ENCODE peak calls at places on chromosomes 7 and 10, in nine cellular contexts. X, N, F, K, V, J, H, M and B are unnamed samples. For H3K4me1, the result is how much of the 10 kb centered on the place peaks cover.

GRCh38 chr7:28410628-28411578 is 1.4 kb upstream of the CREB5 start:
- DNase-seq in X (peak), N (peak), F (peak), K (no peak), V (peak), J (peak), H (peak), M (no peak), B (no peak)

GRCh38 chr7:47435889-47436312 is 146.0 kb downstream of the TNS3 start:
- DNase-seq in X (peak), N (peak), F (peak), K (no peak), V (no peak), J (no peak), H (peak), M (no peak), B (no peak)

GRCh38 chr7:79570904-79571303 is 117.4 kb upstream of the MAGI2 start:
- DNase-seq in X (no peak), N (no peak), F (no peak), K (no peak), V (no peak), J (no peak), H (no peak), M (no peak), B (no peak)

GRCh38 chr10:77643795-77644468 is 6.3 kb upstream of the KCNMA1 start:
- DNase-seq in X (no peak), N (peak), F (peak), K (no peak), V (peak), J (peak), H (peak), M (no peak), B (no peak)

GRCh38 chr7:103687981-103688380 is 242.0 kb upstream of the SLC26A5 start:
- DNase-seq in X (no peak), N (no peak), F (no peak), K (no peak), V (no peak), J (no peak), H (no peak), M (no peak), B (no peak)

GRCh38 chr10:118471863-118472262 is 123.6 kb downstream of the PRLHR start:
- DNase-seq in X (no peak), N (no peak), F (no peak), K (no peak), V (no peak), J (no peak), H (peak), M (no peak), B (no peak)

GRCh38 chr7:24714676-24715010 is 42.6 kb downstream of the GSDME start:
- DNase-seq in X (no peak), N (no peak), F (no peak), K (no peak), V (no peak), J (no peak), H (no peak), M (no peak), B (no peak)

GRCh38 chr7:16028103-16028502 is 341.6 kb upstream of the MEOX2 start:
- DNase-seq in X (no peak), N (no peak), F (no peak), K (no peak), V (no peak), J (no peak), H (peak), M (no peak), B (no peak)

GRCh38 chr7:107180378-107180777 is 11.6 kb downstream of the HBP1 start:
- DNase-seq in X (no peak), N (peak), F (peak), K (no peak), V (no peak), J (peak), H (peak), M (no peak), B (no peak)

GRCh38 chr7:47153076-47153475 is 428.8 kb downstream of the TNS3 start:
- DNase-seq in X (no peak), N (peak), F (no peak), K (no peak), V (no peak), J (no peak), H (peak), M (no peak), B (no peak)

GRCh38 chr7:8389898-8390642 is 43.3 kb upstream of the NXPH1 start:
- DNase-seq in X (no peak), N (no peak), F (peak), K (no peak), V (no peak), J (no peak), H (no peak), M (no peak), B (no peak)

GRCh38 chr10:31578951-31579350 is 259.9 kb downstream of the ZEB1 start:
- DNase-seq in X (no peak), N (no peak), F (no peak), K (no peak), V (no peak), J (no peak), H (no peak), M (no peak), B (no peak)

GRCh38 chr10:35194906-35195305 is 68.3 kb downstream of the CREM start:
- DNase-seq in X (no peak), N (no peak), F (no peak), K (no peak), V (no peak), J (no peak), H (peak), M (no peak), B (no peak)

GRCh38 chr10:5547934-5548660 is 23.3 kb downstream of the CALML3 start:
- DNase-seq in X (peak), N (no peak), F (no peak), K (peak), V (peak), J (no peak), H (no peak), M (no peak), B (no peak)

GRCh38 chr7:18345641-18346234 is 149.8 kb upstream of the HDAC9 start:
- DNase-seq in X (no peak), N (peak), F (peak), K (no peak), V (no peak), J (no peak), H (peak), M (no peak), B (no peak)

GRCh38 chr7:81159402-81159801 is 240.6 kb upstream of the SEMA3C start:
- DNase-seq in X (no peak), N (no peak), F (no peak), K (no peak), V (no peak), J (no peak), H (peak), M (no peak), B (no peak)

GRCh38 chr10:90133606-90134005 is 432.2 kb downstream of the KIF20B start:
- DNase-seq in X (no peak), N (no peak), F (no peak), K (no peak), V (no peak), J (no peak), H (no peak), M (no peak), B (no peak)

GRCh38 chr10:42593284-42593683 is 45.1 kb downstream of the ZNF33B start:
- DNase-seq in X (no peak), N (no peak), F (no peak), K (no peak), V (no peak), J (no peak), H (no peak), M (no peak), B (no peak)

GRCh38 chr10:95401704-95402469 is 111.1 kb upstream of the PDLIM1 start:
- DNase-seq in X (no peak), N (no peak), F (no peak), K (no peak), V (no peak), J (no peak), H (no peak), M (no peak), B (no peak)

GRCh38 chr7:50822716-50823115 is 40.0 kb upstream of the GRB10 start:
- DNase-seq in X (no peak), N (no peak), F (no peak), K (no peak), V (no peak), J (no peak), H (peak), M (no peak), B (no peak)

GRCh38 chr7:94908204-94909022 is 1.0 kb downstream of the PPP1R9A start:
- DNase-seq in X (peak), N (peak), F (peak), K (peak), V (peak), J (no peak), H (no peak), M (no peak), B (no peak)

GRCh38 chr7:21722371-21722770 is 179.5 kb downstream of the DNAH11 start:
- DNase-seq in X (no peak), N (no peak), F (no peak), K (no peak), V (no peak), J (no peak), H (no peak), M (no peak), B (no peak)

GRCh38 chr7:155644971-155645509 is 579 bp downstream of the RBM33 start:
- DNase-seq in X (no peak), N (peak), F (peak), K (peak), V (peak), J (peak), H (no peak), M (no peak), B (no peak)

GRCh38 chr7:17009007-17009719 is 127.4 kb upstream of the AGR3 start:
- DNase-seq in X (no peak), N (no peak), F (no peak), K (no peak), V (no peak), J (no peak), H (peak), M (no peak), B (no peak)

GRCh38 chr10:28284126-28284525 is 18.7 kb downstream of the MPP7 start:
- DNase-seq in X (no peak), N (no peak), F (no peak), K (no peak), V (no peak), J (no peak), H (no peak), M (no peak), B (no peak)

DNA sequence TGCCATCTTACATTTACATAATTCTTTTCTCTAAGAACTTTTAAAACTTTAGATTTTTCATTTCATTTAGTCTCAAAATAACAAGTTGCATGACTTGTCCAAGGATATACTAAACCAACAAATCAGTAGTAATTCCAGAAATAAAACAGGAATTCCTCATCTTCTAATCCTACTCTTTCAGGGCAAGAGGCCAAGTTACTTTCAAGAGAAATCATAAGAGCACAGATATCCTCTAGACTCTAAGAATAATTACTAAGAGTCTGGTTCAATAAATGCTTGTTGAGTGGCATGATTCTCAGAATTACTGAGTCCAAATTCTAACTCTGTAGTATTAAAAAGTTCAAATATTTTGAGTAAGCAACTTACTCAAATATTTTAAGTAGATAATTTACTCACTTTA is 12.9 kb downstream of the PDZD8 start:
- DNase-seq in X (no peak), N (no peak), F (no peak), K (no peak), V (no peak), J (no peak), H (peak), M (no peak), B (no peak)
- H3K4me1 ChIP-seq in X (under half), N (under half), F (under half), K (under half), V (under half), J (under half), H (under half), M (half or more), B (half or more)

GRCh38 chr10:123135415-123136141 is at the start of gene HMX3:
- DNase-seq in X (no peak), N (no peak), F (no peak), K (no peak), V (no peak), J (no peak), H (peak), M (no peak), B (no peak)

GRCh38 chr10:123134915-123135414 is 805 bp upstream of the HMX3 start:
- DNase-seq in X (no peak), N (no peak), F (no peak), K (no peak), V (no peak), J (no peak), H (no peak), M (no peak), B (no peak)

GRCh38 chr10:123133511-123133910 is 2.3 kb upstream of the HMX3 start:
- DNase-seq in X (no peak), N (no peak), F (no peak), K (no peak), V (no peak), J (no peak), H (no peak), M (no peak), B (no peak)

GRCh38 chr10:123134058-123134914 is 1.5 kb upstream of the HMX3 start:
- DNase-seq in X (no peak), N (no peak), F (no peak), K (no peak), V (no peak), J (no peak), H (no peak), M (no peak), B (no peak)

DNA sequence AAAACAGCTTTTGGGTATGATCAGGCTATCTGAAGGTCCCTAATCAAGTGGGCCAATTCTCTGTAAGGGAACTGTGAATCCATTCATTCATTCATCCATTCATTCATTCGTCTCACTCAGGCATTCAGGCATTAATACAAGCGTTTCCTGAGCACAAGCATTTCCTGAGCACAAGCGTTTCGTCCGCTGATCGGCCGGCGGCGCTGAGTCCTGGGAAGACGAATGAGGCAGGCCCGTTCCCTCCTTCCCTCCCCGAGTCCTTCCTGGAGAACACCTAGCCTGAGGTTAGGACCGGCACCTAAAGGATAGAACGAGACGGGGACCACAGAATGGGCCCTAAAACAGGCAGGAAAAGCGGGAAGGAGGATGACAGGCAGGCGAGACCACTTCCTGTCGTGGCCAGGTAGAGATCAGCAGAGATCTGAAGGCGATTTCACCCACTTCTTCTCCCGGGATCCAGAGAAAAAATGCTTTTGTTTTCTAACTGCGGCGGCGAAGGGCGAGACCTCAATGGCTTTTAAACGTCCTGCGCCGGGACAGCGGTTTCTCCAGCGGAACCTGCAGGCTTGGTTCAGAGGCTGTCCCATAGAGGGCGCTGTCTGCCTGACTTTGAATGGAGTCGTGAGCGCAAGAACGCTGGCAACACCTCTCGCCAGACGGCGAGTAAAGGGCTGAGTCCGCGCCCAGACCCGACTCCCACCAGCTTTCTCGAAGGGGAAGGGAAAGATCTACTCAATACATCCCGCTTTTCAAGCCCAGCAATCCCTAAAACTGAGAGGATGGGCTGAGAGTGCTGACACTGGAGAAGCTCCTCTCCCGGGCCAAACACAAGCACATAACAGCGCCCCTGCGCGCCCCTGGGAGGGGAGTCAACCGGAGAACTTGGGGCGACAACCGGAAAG is 2.9 kb upstream of the HMX3 start:
- DNase-seq in X (peak), N (peak), F (peak), K (peak), V (peak), J (peak), H (peak), M (peak), B (peak)
- TF ChIP-seq CTCF in X (peak), N (peak), F (peak), K (peak), V (peak), J (peak), H (peak), M (peak), B (peak)

DNA sequence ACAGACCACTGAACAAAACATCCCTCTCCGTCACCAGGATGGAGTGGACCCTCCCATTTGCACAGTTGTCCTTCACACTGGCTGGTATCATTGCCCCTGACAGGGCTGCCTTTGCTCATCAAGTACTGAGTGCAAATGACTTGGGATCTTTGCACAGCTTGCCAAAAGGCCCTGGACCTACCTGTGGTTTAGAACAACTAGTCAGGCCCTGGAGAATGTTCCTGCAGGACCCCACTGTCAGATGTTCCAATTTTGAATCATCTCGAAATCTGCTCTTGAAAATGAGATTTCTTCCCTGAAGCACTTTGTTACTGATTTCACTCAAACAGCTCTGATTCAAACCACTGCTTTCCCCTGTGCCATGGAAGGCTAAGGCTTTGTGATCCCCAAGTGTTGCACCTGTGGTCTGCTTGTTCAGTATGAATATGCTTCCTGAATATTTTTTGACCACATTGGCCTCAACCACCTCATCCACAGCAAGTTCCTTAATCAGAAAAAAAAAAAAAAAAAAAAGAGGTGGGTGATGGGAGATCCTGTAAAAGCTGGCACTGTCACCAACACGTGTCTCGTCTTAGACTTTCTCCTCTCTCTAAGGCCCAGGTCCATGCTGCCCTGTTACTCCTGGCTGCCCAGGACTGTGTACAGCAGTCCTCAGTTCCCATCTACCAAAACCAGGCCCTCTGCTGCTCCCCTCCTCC is 2.7 kb upstream of the AOAH start:
- DNase-seq in X (no peak), N (no peak), F (no peak), K (no peak), V (no peak), J (no peak), H (no peak), M (no peak), B (no peak)
- H3K4me1 ChIP-seq in X (under half), N (under half), F (under half), K (under half), V (under half), J (under half), H (under half), M (under half), B (under half)

DNA sequence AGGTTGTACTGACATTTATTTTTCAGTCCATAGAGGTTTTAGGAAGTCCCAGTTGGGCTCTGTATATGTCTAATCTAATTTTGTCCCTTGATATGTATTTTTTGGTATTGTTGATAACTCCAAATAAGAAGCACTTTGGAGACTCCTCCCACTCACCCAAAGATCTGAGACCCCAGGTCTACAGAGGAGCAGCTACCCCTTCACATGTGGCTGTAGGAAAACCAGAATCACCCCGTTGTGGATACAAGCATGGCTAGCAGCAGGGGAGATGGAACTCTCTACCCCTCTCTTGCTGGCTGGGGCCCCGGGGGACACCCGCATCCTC is 9.4 kb downstream of the HHEX start:
- DNase-seq in X (no peak), N (no peak), F (no peak), K (no peak), V (no peak), J (no peak), H (no peak), M (no peak), B (no peak)
- TF ChIP-seq CTCF in X (no peak), N (no peak), F (no peak), K (no peak), V (no peak), J (no peak), H (no peak), M (no peak), B (no peak)

GRCh38 chr7:32879460-32879859 is 12.1 kb downstream of the KBTBD2 start:
- DNase-seq in X (no peak), N (no peak), F (no peak), K (no peak), V (no peak), J (no peak), H (no peak), M (no peak), B (no peak)

GRCh38 chr7:32881074-32881982 is 10.2 kb downstream of the KBTBD2 start:
- DNase-seq in X (no peak), N (no peak), F (no peak), K (no peak), V (no peak), J (no peak), H (peak), M (no peak), B (no peak)
- H3K4me1 ChIP-seq in X (half or more), N (under half), F (under half), K (half or more), V (half or more), J (under half), H (under half), M (half or more), B (under half)